ENCODE peak calls at places on chromosomes 1 and 21, in seven cellular contexts. I is thoracic aorta, P is body of pancreas, G is astrocyte, Z is lung, Y is right atrium auricular region, O is psoas muscle. H is an unnamed sample. For H3K36me3, the result is how much of the 10 kb centered on the place peaks cover.

GRCh38 chr1:235918032-235918431 is 51.3 kb upstream of the LYST start:
- DNase-seq in I (no peak), Z (no peak), Y (no peak), P (no peak), O (no peak), G (no peak), H (no peak)

GRCh38 chr21:35436899-35437298 is 387.8 kb upstream of the RUNX1 start:
- DNase-seq in Y (no peak), O (no peak), P (no peak), Z (no peak), G (no peak), I (no peak), H (no peak)

GRCh38 chr21:39263372-39263771 is 50.1 kb downstream of the BRWD1 start:
- DNase-seq in G (no peak), P (no peak), Z (no peak), I (no peak), Y (no peak), O (no peak), H (no peak)

GRCh38 chr1:43671626-43672330 is 21.8 kb downstream of the KDM4A start:
- DNase-seq in O (no peak), Z (no peak), P (no peak), G (peak), Y (no peak), I (no peak), H (no peak)

GRCh38 chr1:3030663-3031381 is 9.6 kb downstream of the ACTRT2 start:
- DNase-seq in Y (no peak), I (no peak), P (no peak), G (no peak), O (peak), Z (no peak), H (no peak)

GRCh38 chr1:147073062-147073432 is 99.2 kb downstream of the PRKAB2 start:
- DNase-seq in G (no peak), P (no peak), Y (no peak), O (no peak), Z (no peak), I (no peak), H (no peak)

GRCh38 chr1:172585348-172585747 is 52.4 kb downstream of the SUCO start:
- DNase-seq in Y (no peak), I (no peak), Z (no peak), P (no peak), G (peak), O (no peak), H (no peak)

GRCh38 chr1:193658711-193659110 is 472.3 kb upstream of the B3GALT2 start:
- DNase-seq in Z (peak), Y (no peak), G (no peak), P (no peak), O (no peak), I (no peak), H (peak)

GRCh38 chr1:63747445-63747844 is 26.4 kb upstream of the ROR1 start:
- DNase-seq in P (no peak), Y (no peak), O (no peak), I (no peak), Z (no peak), G (no peak), H (no peak)

GRCh38 chr21:35086357-35086756 is 37.3 kb upstream of the RUNX1 start:
- DNase-seq in P (no peak), I (no peak), Z (no peak), O (no peak), G (peak), Y (no peak), H (no peak)

GRCh38 chr21:15841856-15842564 is 112.2 kb downstream of the USP25 start:
- DNase-seq in Z (no peak), I (no peak), O (no peak), Y (no peak), G (peak), P (no peak), H (no peak)

DNA sequence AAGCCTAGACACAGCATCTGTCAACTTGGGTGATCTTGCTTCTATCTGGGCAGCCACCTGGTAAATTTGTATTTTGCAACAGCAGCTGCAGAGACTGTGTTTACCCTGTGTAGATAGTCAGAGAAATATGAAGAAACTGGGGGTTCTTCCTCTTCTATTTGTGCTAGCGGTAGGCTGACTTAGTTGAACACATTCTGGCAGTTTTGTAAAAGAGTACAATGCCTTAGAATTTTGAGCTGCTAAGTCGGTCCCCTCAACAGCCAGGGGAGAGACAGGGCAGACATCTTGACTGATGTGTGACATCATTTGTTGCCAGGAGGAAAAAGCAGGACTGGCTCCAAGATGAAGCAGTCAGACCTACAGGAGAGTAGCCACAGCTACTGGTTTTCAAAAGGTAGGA is 53.7 kb downstream of the KCNJ6 start:
- DNase-seq in Y (no peak), O (no peak), I (no peak), G (no peak), Z (no peak), P (no peak), H (no peak)
- H3K27ac ChIP-seq in Y (no peak), O (no peak), I (no peak), G (no peak), Z (no peak), P (no peak), H (no peak)

GRCh38 chr1:182388392-182389134 is 3.0 kb downstream of the GLUL start:
- DNase-seq in Y (no peak), G (no peak), I (no peak), O (no peak), P (no peak), Z (no peak), H (no peak)
- H3K36me3 ChIP-seq in Y (half or more), G (under half), I (half or more), O (half or more), P (under half), Z (under half), H (half or more)

DNA sequence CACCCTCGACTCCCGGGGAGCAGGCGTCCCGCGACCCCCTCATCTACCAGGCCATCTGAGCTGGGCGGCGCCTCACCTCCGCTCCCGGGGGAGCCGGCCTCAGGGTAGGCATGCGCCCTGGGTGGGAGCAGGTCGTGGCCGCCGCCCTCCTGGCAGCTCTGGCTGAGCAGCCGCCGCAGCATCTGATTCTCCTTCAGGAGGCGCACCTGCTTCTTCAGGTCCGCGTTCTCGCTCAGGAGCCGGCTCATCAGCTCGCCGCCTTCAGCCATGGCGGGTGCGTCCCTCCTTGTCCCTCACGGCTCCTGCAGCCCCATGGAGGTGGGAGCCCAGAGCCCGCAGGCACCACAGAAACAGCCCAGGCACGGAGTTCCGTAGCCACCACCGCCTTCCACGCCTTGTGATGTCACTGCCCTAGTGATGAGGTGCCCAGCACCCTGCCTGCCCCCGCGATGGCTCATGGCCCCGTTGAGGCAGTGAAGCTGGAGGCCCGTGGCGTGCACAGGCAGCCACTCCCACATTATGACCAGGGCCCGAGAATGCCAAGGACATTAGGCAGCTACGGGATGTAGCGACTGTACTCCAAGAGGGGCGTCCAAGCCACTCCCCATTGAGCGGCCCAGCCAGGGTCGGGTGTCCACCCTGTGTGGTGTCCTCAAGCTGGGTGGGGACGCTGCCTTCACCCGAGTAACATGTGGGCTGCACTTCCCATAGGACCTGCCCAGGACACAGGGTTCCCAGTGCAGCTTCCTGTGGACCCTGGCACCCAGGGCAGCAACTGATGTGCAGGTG is 1.5 kb downstream of the SPATC1L start:
- DNase-seq in O (no peak), I (no peak), G (no peak), Y (peak), P (no peak), Z (no peak), H (no peak)
- H3K27ac ChIP-seq in O (no peak), I (no peak), G (no peak), Y (no peak), P (no peak), Z (no peak), H (no peak)

GRCh38 chr1:18376661-18377060 is 104.1 kb upstream of the KLHDC7A start:
- DNase-seq in Z (no peak), P (no peak), G (no peak), O (no peak), I (no peak), Y (no peak), H (no peak)
- H3K36me3 ChIP-seq in Z (under half), P (under half), G (under half), O (under half), I (under half), Y (under half), H (under half)

GRCh38 chr1:200378096-200378495 is 31.7 kb downstream of the ZNF281 start:
- DNase-seq in I (no peak), Y (no peak), P (no peak), G (no peak), Z (no peak), O (no peak), H (no peak)

GRCh38 chr1:200380589-200381021 is 29.2 kb downstream of the ZNF281 start:
- DNase-seq in I (no peak), Z (no peak), P (no peak), G (no peak), Y (no peak), O (no peak), H (no peak)

GRCh38 chr1:200381256-200381980 is 28.4 kb downstream of the ZNF281 start:
- DNase-seq in O (no peak), Y (no peak), P (no peak), Z (no peak), G (no peak), I (no peak), H (no peak)

GRCh38 chr1:200379431-200379755 is 30.4 kb downstream of the ZNF281 start:
- DNase-seq in G (peak), I (no peak), Z (no peak), Y (no peak), O (no peak), P (no peak), H (no peak)

DNA sequence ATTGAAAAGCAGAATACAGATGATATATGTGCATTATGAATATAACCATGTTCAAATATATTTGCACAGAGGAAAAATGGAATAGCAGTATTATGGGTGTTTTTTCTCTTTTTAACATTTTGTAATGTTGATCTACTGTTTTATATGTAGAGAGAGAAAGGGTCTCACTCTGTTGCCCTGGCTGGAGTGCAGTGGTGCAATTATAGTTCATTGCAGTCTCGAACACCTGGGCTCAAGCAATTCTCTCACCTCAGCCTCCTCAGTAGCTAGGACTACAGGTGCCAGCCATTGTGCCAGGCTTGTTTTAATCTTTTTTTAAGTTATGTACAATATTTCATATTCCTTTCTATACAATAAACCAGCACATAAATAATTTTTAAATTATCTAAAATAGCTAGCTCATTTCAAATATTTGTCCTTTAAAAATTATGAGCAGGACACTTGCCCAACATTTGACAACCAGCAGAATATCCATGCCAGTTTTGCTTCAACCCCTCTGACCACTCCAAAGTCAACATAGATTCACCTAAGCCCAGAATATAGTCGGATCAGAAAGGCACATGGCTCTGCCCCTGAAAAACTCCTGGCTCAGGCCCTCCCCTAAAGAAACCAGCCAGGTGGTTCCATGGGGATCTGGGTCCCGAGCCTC is 29.8 kb downstream of the ZNF281 start:
- DNase-seq in Y (no peak), G (no peak), O (no peak), Z (no peak), P (no peak), I (no peak), H (no peak)
- H3K27ac ChIP-seq in Y (no peak), G (peak), O (no peak), Z (no peak), P (no peak), I (no peak), H (no peak)

GRCh38 chr21:36540700-36541099 is 60.8 kb upstream of the CLDN14 start:
- DNase-seq in P (no peak), O (no peak), I (no peak), Z (no peak), Y (no peak), G (no peak), H (no peak)
- H3K36me3 ChIP-seq in P (under half), O (under half), I (under half), Z (under half), Y (under half), G (under half), H (under half)

GRCh38 chr1:7298145-7298544 is 473.0 kb upstream of the VAMP3 start:
- DNase-seq in Y (no peak), I (no peak), Z (peak), P (no peak), G (no peak), O (no peak), H (no peak)
- H3K27ac ChIP-seq in Y (no peak), I (peak), Z (no peak), P (no peak), G (peak), O (no peak), H (no peak)

H was measured in thyroid gland.